ENCODE peak calls at places on chromosomes 16 and 17, in eight cellular contexts. E, A, V, H, K, S, Z and J are unnamed samples.

GRCh38 chr16:84520778-84521770 is 16.6 kb upstream of the MEAK7 start:
- DNase-seq in S (no peak), A (no peak), E (no peak), Z (no peak), H (no peak), K (no peak), V (peak), J (no peak)

GRCh38 chr17:4533522-4534502 is 21.4 kb downstream of the MYBBP1A start:
- DNase-seq in A (no peak), K (no peak), H (peak), S (no peak), Z (no peak), V (no peak), E (no peak), J (no peak)

GRCh38 chr16:70659546-70659945 is 13.2 kb downstream of the IL34 start:
- DNase-seq in E (no peak), V (no peak), A (no peak), S (no peak), H (no peak), Z (no peak), K (no peak), J (no peak)

GRCh38 chr17:64455993-64456885 is 7.3 kb downstream of the MILR1 start:
- DNase-seq in A (no peak), K (no peak), H (no peak), S (no peak), Z (no peak), E (peak), V (no peak), J (no peak)

GRCh38 chr16:81626181-81626674 is 152.9 kb upstream of the PLCG2 start:
- DNase-seq in A (no peak), K (no peak), E (no peak), Z (no peak), H (no peak), S (peak), V (no peak), J (no peak)

GRCh38 chr17:49848739-49849138 is 870 bp upstream of the TAC4 start:
- DNase-seq in K (no peak), A (no peak), V (no peak), S (no peak), H (no peak), Z (no peak), E (no peak), J (no peak)

GRCh38 chr16:23940111-23940510 is 104.3 kb downstream of the PRKCB start:
- DNase-seq in H (no peak), A (no peak), Z (no peak), S (no peak), V (no peak), E (no peak), K (no peak), J (no peak)

GRCh38 chr16:73713817-73714495 is 582.7 kb upstream of the PSMD7 start:
- DNase-seq in Z (peak), K (no peak), E (no peak), S (peak), A (peak), V (no peak), H (peak), J (no peak)

DNA sequence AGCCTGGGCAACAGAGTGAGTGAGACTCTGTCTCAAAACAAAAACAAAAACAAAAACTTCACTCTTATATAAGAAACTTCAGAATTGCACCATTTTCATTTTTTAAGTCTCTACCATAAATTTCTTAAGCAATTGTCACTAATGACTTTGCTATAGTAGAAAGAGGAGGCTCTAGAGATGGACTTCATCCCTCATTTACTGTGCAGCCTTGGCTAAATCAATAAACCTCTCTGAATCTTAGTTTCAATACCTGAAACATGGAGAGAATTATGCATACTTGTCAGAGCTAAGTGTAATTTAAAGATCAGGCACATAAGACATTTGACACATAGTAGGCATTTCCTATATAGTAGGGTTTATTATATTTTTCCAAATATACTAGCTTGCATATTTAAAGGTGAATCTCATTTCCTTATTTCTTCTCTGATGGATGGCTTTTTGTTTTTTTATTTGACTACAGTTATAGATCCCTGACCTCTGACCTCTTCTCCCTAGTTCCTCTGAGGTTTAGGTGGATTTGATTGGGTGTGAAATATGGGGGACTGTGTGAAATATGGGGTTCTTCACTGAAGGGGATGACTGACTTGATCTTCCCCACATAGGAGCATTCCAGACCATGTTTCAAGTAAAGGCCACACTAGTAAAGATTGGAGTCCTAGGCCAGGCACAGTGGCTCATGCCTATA is 2.7 kb downstream of the CCL5 start:
- DNase-seq in S (no peak), K (no peak), E (no peak), H (no peak), Z (no peak), V (no peak), A (no peak), J (no peak)
- H3K27ac ChIP-seq in S (no peak), K (no peak), E (no peak), H (no peak), Z (no peak), V (no peak), A (no peak), J (no peak)

DNA sequence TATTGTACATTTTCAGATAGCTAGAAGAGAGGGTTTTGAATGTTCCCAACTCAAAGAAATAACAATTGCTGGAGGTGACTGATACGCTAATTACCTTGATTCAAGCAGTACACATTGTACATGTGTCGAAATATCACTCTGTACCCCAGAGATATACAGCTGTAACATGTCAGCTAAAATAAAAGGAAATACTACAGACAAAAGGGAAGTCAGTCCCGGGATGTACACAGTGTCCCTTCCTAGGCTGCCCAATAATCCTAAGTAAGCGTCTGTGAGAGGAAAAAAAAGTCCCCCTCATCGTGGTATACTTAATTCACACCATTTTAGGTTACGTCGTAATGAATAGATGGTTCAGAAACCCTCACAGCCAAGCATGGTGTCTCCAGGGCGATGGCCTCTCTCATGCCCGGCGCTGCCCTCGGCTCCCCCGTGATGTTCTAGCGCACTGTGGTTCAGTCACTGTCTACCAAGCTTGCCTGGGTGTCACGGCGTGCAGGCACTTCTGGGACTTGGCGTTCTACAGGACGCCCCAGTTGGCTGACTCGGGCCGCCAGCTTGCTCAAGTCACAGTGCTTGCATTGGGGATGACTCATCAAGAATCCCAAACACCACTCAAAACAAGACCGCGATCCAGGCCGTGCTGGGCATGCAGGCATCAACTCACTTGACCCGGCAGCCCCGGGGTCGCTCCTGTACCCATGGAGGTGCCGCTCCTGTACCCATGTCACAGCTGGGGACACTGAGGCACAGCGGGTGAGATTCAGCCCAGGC is 27.6 kb downstream of the CCDC40 start:
- DNase-seq in V (peak), A (no peak), E (no peak), S (peak), Z (no peak), K (peak), H (peak), J (peak)
- H3K27ac ChIP-seq in V (no peak), A (no peak), E (no peak), S (peak), Z (peak), K (peak), H (no peak), J (peak)

GRCh38 chr17:38434178-38434665 is 6.0 kb downstream of the ARHGAP23 start:
- DNase-seq in V (no peak), E (no peak), K (no peak), S (no peak), H (peak), A (no peak), Z (no peak), J (no peak)
- H3K27ac ChIP-seq in V (no peak), E (no peak), K (peak), S (no peak), H (peak), A (no peak), Z (peak), J (peak)

GRCh38 chr16:1530349-1530882 is 3.0 kb upstream of the TMEM204 start:
- DNase-seq in V (no peak), Z (no peak), K (no peak), S (no peak), A (no peak), H (no peak), E (no peak), J (no peak)
- H3K27ac ChIP-seq in V (no peak), Z (peak), K (peak), S (no peak), A (peak), H (peak), E (no peak), J (peak)

DNA sequence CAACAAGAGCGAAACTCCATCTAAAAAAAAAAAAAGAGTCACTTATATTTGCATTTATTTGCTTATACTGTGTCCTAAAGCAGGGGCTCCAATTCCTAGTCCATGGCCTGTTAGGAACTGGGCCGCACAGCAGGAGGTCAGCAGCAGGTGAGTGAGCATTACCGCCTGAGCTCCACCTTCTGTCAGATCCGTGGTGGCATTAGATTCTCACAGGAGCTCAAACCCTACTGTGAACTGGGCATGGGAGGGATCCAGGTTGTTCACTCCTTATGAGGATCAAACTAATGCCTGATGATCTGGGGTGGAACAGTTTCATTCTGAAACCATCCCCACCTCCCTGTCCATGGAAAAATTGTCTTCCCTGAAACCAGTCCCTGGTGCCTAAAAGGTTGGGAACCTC is 24.9 kb downstream of the ITGB3 start:
- DNase-seq in Z (no peak), A (no peak), H (no peak), V (no peak), E (no peak), S (no peak), K (no peak), J (no peak)
- H3K27ac ChIP-seq in Z (peak), A (peak), H (peak), V (peak), E (no peak), S (peak), K (peak), J (peak)

GRCh38 chr17:69327060-69327831 is at the start of gene ABCA5:
- DNase-seq in K (peak), E (peak), V (peak), H (peak), S (peak), Z (peak), A (peak), J (peak)
- H3K27ac ChIP-seq in K (peak), E (peak), V (no peak), H (peak), S (no peak), Z (peak), A (peak), J (peak)

DNA sequence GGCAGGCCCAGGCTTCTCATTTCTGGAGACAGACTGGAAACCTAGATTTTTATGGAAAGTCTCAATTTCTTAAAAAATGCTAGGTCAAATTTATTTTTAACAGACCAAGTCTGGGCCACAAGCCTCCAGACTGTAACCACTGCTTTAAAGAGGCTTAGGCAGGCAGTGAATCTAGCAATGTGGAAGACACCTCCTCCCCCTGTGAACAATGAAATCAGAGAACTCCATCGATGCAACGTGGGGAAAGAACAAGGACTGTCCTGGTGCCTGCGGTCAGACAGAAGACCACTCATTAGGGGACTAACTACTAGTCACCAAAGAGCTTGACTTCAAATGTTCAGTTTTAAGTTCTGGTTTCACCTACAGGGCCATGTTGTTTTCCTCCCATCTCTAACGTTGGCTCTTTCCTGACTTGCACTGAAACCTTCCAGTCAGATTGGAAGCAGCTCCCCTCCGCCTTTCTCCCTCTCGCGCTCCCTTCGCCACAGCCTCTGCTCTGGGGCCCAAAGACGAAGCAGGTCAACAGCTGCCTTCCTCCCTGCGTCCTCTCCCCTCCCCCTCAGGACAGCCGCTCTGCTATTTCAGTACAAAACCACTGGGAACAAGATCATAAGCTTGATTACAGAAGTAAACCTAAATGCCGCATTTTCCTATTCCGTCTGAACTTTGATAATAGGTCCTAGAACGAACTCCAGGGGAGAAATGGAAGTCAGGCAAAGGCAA is 17.5 kb downstream of the GTF3C1 start:
- DNase-seq in K (peak), A (no peak), E (no peak), Z (no peak), S (no peak), H (peak), V (no peak), J (no peak)
- H3K27ac ChIP-seq in K (peak), A (no peak), E (no peak), Z (no peak), S (no peak), H (no peak), V (no peak), J (no peak)

GRCh38 chr17:57708401-57708800 is 36.7 kb downstream of the CCDC182 start:
- DNase-seq in V (no peak), K (no peak), S (no peak), Z (no peak), H (no peak), A (no peak), E (no peak), J (peak)

GRCh38 chr17:57705921-57706695 is 39.0 kb downstream of the CCDC182 start:
- DNase-seq in A (no peak), E (no peak), Z (no peak), S (no peak), H (no peak), K (no peak), V (no peak), J (peak)

GRCh38 chr17:57706761-57707160 is 38.3 kb downstream of the CCDC182 start:
- DNase-seq in S (no peak), Z (no peak), H (no peak), V (no peak), A (no peak), E (no peak), K (no peak), J (peak)

GRCh38 chr17:57704448-57704847 is 40.7 kb downstream of the CCDC182 start:
- DNase-seq in A (no peak), Z (no peak), S (no peak), K (no peak), E (no peak), V (no peak), H (no peak), J (peak)

DNA sequence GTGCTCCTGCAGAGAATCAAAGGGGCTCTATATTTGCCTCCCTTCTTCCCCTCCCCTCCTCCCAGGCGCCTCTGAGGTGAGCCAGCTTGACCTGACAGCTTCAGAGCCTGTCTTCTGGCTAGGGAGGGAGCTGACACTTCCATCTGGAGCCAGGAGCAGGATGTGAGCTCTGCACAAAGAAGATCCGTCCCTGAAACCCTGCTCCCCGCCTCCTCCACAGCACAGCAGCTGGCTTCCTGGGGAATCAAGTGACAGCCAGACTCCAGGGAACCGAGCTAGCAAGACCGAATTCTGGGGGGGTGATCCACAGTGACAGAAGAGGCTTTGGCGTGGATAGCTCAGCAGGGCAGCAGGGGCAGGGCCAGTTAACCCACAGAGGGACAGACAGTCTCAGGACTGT is 37.2 kb downstream of the CCDC182 start:
- DNase-seq in S (peak), H (peak), E (no peak), A (no peak), V (no peak), Z (no peak), K (peak), J (peak)
- H3K27ac ChIP-seq in S (no peak), H (peak), E (no peak), A (no peak), V (no peak), Z (no peak), K (peak), J (no peak)

GRCh38 chr17:81511800-81512559 is 619 bp downstream of the ACTG1 start:
- DNase-seq in S (no peak), V (no peak), E (peak), H (no peak), Z (no peak), A (peak), K (no peak), J (no peak)
- H3K27ac ChIP-seq in S (peak), V (peak), E (peak), H (peak), Z (peak), A (peak), K (peak), J (peak)